ENCODE peak calls at places on chromosomes 1 and 21, in seven cellular contexts. L is HTR-8/SVneo, N is endothelial cell, V is fibroblast of the aortic adventitia, C is lower leg skin, B is AML-193, E is renal cortical epithelial cell. W is an unnamed sample.

GRCh38 chr1:24199291-24199900 is 12.3 kb upstream of the IFNLR1 start:
- DNase-seq in E (peak; percentile 39), N (peak; percentile 70), C (no peak), L (peak; percentile 75), B (peak; percentile 43), V (peak; percentile 70), W (peak; percentile 73)

GRCh38 chr1:247090455-247090854 is 11.8 kb upstream of the ZNF670 start:
- DNase-seq in L (no peak), V (no peak), C (no peak), E (no peak), N (no peak), B (no peak), W (no peak)

GRCh38 chr1:240337795-240338194 is 246.1 kb downstream of the FMN2 start:
- DNase-seq in N (no peak), V (peak; percentile 94), B (no peak), E (peak; percentile 62), L (no peak), C (peak; percentile 62), W (no peak)

GRCh38 chr21:46118305-46118870 is 20.5 kb downstream of the COL6A2 start:
- DNase-seq in E (no peak), N (peak; percentile 3), L (no peak), C (no peak), B (no peak), V (no peak), W (no peak)

GRCh38 chr1:245432221-245432620 is 277.4 kb downstream of the KIF26B start:
- DNase-seq in V (no peak), B (no peak), L (no peak), E (no peak), N (no peak), C (no peak), W (no peak)

GRCh38 chr1:107704911-107705310 is 260.1 kb downstream of the VAV3 start:
- DNase-seq in V (peak; percentile 15), C (no peak), E (no peak), N (no peak), B (no peak), L (no peak), W (no peak)

GRCh38 chr1:8631163-8631562 is 186.3 kb downstream of the RERE start:
- DNase-seq in E (no peak), L (no peak), V (no peak), B (no peak), N (no peak), C (no peak), W (no peak)

GRCh38 chr1:1431006-1431844 is 4.3 kb upstream of the VWA1 start:
- DNase-seq in E (no peak), B (no peak), L (no peak), N (no peak), V (no peak), C (no peak), W (no peak)

GRCh38 chr1:172429324-172430127 is 9.0 kb downstream of the C1orf105 start:
- DNase-seq in B (peak; percentile 75), E (peak; percentile 85), C (peak; percentile 46), N (peak; percentile 25), L (peak; percentile 33), V (peak; percentile 87), W (peak; percentile 26)

GRCh38 chr1:35597870-35598269 is 24.8 kb downstream of the TFAP2E start:
- DNase-seq in B (no peak), C (no peak), V (no peak), L (no peak), E (no peak), N (no peak), W (no peak)

GRCh38 chr1:245155186-245156040 is 628 bp downstream of the KIF26B start:
- DNase-seq in V (peak; percentile 39), E (no peak), C (no peak), B (no peak), L (no peak), N (peak; percentile 33), W (no peak)

W was measured in effector memory CD8-positive, alpha-beta T cell.